ENCODE peak calls at places on chromosomes 5 and 9, in seven cellular contexts. G, B, V, P, H, M and W are unnamed samples.

GRCh38 chr5:158154226-158155005 is 295.5 kb upstream of the CLINT1 start:
- DNase-seq in G (peak), B (no peak), V (peak), P (no peak), H (peak), M (peak), W (no peak)

GRCh38 chr5:179769796-179770195 is 24.0 kb upstream of the LTC4S start:
- DNase-seq in G (no peak), B (no peak), V (no peak), P (no peak), H (no peak), M (no peak), W (no peak)

GRCh38 chr5:170633235-170634041 is 129.6 kb downstream of the KCNIP1 start:
- DNase-seq in G (peak), B (no peak), V (peak), P (peak), H (peak), M (peak), W (no peak)

GRCh38 chr5:169272731-169273401 is 28.1 kb downstream of the SLIT3 start:
- DNase-seq in G (no peak), B (no peak), V (no peak), P (no peak), H (no peak), M (no peak), W (no peak)

GRCh38 chr5:126808619-126809018 is 31.7 kb downstream of the LMNB1 start:
- DNase-seq in G (peak), B (no peak), V (no peak), P (no peak), H (peak), M (peak), W (no peak)

GRCh38 chr9:83432104-83432627 is 106.0 kb downstream of the FRMD3 start:
- DNase-seq in G (no peak), B (no peak), V (peak), P (peak), H (peak), M (peak), W (no peak)

GRCh38 chr9:12414514-12414913 is 278.7 kb upstream of the TYRP1 start:
- DNase-seq in G (no peak), B (no peak), V (no peak), P (no peak), H (no peak), M (no peak), W (no peak)

GRCh38 chr5:5359623-5360022 is 62.9 kb upstream of the ICE1 start:
- DNase-seq in G (no peak), B (no peak), V (no peak), P (no peak), H (no peak), M (no peak), W (no peak)

GRCh38 chr5:155870636-155871035 is 456.3 kb upstream of the SGCD start:
- DNase-seq in G (no peak), B (no peak), V (no peak), P (no peak), H (no peak), M (no peak), W (no peak)

GRCh38 chr5:155872801-155873200 is 454.2 kb upstream of the SGCD start:
- DNase-seq in G (peak), B (no peak), V (no peak), P (no peak), H (peak), M (no peak), W (no peak)

GRCh38 chr5:155867531-155868088 is 459.4 kb upstream of the SGCD start:
- DNase-seq in G (no peak), B (no peak), V (no peak), P (no peak), H (no peak), M (no peak), W (no peak)

GRCh38 chr5:155871623-155872022 is 455.3 kb upstream of the SGCD start:
- DNase-seq in G (no peak), B (no peak), V (peak), P (no peak), H (no peak), M (no peak), W (no peak)
- TF ChIP-seq CTCF in G (no peak), B (no peak), V (no peak), P (no peak), H (no peak), M (no peak), W (no peak)

GRCh38 chr5:39648539-39649200 is 223.9 kb upstream of the DAB2 start:
- DNase-seq in G (no peak), B (no peak), V (no peak), P (peak), H (peak), M (peak), W (no peak)
- TF ChIP-seq CTCF in G (no peak), B (no peak), V (no peak), P (no peak), H (no peak), M (no peak), W (no peak)

DNA sequence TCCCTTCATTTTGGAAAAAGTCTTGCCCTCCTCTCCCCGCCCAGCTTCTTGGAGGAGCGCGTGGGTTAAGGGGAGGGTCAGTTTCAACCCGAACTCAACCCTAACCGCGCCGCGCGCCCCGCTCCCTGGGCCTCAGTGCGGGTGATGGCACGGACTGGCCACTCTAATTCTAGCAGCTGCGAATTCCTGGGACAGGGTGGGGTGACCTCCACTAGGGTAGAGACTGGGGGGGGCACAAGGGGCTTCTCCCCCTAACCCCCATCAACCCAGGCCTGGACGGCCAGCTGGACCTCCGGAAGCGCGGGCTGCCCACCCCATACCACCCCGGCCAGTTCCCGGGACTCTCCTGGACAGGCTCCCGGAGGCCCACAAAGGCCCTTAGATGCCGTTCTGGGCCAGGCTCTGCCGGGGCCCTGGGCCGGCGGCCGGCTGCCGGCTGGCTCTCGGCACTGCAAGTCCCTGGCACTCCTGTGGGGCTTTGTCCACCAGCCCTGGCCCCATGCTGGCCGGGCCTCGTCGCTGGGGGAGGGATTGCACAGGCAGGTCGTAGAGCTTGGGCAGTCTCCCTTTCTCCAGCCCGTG is 7.2 kb upstream of the PSD2 start:
- DNase-seq in G (no peak), B (no peak), V (no peak), P (no peak), H (no peak), M (no peak), W (peak)
- TF ChIP-seq CTCF in G (no peak), B (no peak), V (no peak), P (no peak), H (no peak), M (no peak), W (no peak)

GRCh38 chr5:140801494-140801841 is 611 bp downstream of the PCDHA3 start:
- DNase-seq in G (no peak), B (no peak), V (no peak), P (no peak), H (peak), M (no peak), W (no peak)
- TF ChIP-seq CTCF in G (peak), B (peak), V (no peak), P (no peak), H (no peak), M (peak), W (peak)

GRCh38 chr9:121861501-121862180 is 210.2 kb downstream of the DAB2IP start:
- DNase-seq in G (no peak), B (peak), V (peak), P (peak), H (peak), M (no peak), W (peak)
- TF ChIP-seq CTCF in G (peak), B (peak), V (peak), P (peak), H (peak), M (peak), W (peak)

GRCh38 chr9:133275105-133276000 is at the start of gene ABO:
- DNase-seq in G (no peak), B (no peak), V (peak), P (peak), H (no peak), M (no peak), W (no peak)
- TF ChIP-seq CTCF in G (no peak), B (no peak), V (peak), P (peak), H (no peak), M (no peak), W (no peak)

DNA sequence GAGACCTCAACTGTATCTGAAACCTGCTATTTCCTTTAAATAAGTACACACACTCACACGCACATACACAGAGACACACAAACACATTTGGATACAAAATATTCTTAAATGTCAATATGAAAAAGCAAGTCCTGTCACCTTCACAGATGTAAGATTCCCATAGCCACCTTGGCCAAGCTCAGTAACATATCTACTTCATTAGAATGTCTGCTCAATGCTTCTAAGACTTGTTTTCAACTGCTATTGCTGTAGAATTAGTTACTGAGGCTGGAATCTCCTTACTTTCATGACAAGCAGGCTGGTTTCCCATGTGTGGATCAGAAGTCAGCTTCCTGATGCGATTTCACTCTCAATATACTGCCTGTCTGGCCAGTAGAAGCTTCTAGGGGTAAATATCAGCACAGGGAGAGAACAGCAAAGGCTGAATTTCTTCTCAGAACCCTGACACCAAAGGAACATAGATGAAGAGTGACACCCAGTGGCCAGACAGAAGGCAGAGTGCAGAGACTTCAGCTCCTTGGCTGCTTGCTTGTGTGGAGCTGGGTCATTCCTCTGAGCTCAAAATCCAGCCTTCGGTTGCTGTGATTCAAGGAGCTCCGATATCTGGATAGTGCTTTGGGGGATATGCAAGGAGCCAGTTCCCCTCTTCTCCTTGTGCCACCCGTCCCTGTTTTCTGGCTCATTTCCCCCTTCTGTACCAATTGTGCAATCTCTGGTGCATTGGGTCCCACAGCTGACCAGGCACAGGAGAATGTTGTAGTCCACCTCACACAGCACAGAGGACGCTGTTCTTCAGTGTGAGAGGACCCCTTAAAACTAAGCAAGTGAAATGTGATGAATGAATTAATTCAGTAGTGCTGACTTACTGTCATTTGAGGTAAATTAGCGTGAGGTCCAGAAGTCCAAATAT is 26.6 kb upstream of the ABLIM3 start:
- DNase-seq in G (peak), B (no peak), V (peak), P (peak), H (peak), M (peak), W (peak)
- TF ChIP-seq CTCF in G (peak), B (peak), V (peak), P (peak), H (peak), M (peak), W (peak)

DNA sequence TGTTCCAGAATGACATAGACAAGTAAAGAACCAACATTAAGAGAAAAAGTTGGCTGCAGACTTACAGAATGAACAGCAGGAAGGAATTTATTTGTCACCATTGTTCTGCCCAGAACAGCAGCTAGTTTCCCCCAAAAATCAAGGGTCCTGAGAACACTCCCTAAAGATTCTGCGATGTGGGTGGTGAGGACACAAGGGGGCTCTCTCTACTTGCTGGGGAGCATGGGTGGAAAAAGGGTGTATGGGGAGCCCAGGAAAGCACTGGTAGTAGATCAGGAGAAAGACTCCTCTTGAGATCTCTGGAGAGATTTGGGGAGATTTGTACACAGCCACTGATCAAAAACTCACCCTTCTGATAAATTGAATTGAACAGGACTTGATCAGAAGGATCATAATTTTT is 316.5 kb downstream of the KCTD16 start:
- DNase-seq in G (no peak), B (no peak), V (no peak), P (no peak), H (no peak), M (no peak), W (no peak)
- TF ChIP-seq CTCF in G (peak), B (no peak), V (no peak), P (no peak), H (no peak), M (no peak), W (no peak)

DNA sequence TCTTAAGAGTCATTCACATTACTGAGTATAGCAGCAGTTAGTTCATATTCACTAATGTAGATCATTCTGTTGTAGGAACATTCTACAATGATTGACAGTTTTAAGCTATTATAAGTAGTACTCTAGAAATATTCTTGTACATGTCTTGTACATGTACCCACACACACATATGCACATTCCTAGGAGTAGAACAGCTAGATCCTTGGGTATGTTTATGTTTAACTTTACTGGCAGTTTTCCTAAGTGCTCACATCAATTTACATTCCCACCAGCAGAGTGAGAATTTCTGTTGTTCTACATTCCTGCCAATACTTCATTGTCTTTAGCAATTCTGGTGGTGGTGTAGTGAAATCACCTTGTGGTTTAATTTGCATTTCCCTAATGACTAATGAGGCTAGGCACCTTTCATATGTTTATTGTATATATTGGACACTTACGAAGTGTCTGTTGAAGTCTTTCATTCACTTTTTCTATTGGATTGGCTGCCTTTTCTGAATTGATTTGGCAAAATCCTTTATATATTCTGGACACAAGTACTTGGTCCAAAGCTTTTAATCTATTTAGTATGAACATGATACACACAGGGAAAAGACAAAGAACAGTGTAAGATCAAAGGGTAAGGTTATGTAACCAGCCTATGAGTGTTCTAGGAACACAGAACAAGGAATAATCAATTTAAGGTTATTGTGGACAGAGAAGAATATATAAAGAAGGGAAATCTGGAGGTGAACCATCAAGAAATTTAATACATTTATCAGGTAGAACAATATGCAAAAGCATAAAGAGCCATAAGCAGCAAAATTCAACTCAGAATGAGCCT is 95.6 kb downstream of the MLLT3 start:
- DNase-seq in G (peak), B (no peak), V (no peak), P (no peak), H (peak), M (peak), W (no peak)
- TF ChIP-seq CTCF in G (peak), B (no peak), V (no peak), P (no peak), H (no peak), M (no peak), W (no peak)

GRCh38 chr5:33999986-34000385 is 7.9 kb downstream of the AMACR start:
- DNase-seq in G (no peak), B (no peak), V (no peak), P (no peak), H (no peak), M (no peak), W (no peak)

GRCh38 chr5:33992864-33993263 is 8.4 kb upstream of the SLC45A2 start:
- DNase-seq in G (no peak), B (no peak), V (no peak), P (no peak), H (no peak), M (no peak), W (no peak)

GRCh38 chr5:33997331-33997983 is 10.4 kb downstream of the AMACR start:
- DNase-seq in G (peak), B (peak), V (peak), P (peak), H (peak), M (peak), W (no peak)

GRCh38 chr5:33994845-33995244 is 10.4 kb upstream of the SLC45A2 start:
- DNase-seq in G (peak), B (no peak), V (no peak), P (no peak), H (peak), M (peak), W (no peak)
- TF ChIP-seq CTCF in G (peak), B (no peak), V (no peak), P (no peak), H (no peak), M (no peak), W (no peak)